ENCODE peak calls at places on chromosomes 3 and 15, in four cellular contexts. One of them, this sample, is unnamed.

GRCh38 chr3:29764603-29765254 is 483.9 kb downstream of the RBMS3 start:
- DNase-seq in CD8-positive, alpha-beta T cell: no peak
- DNase-seq in pancreas: peak; percentile 14
- DNase-seq in astrocyte: peak; percentile 72
- DNase-seq in this sample: no peak

GRCh38 chr3:138418556-138419206 is 15.7 kb upstream of the ESYT3 start:
- DNase-seq in astrocyte: no peak
- DNase-seq in pancreas: no peak
- DNase-seq in CD8-positive, alpha-beta T cell: no peak
- DNase-seq in this sample: no peak

GRCh38 chr3:13416002-13416793 is 3.9 kb downstream of the NUP210 start:
- DNase-seq in CD8-positive, alpha-beta T cell: no peak
- DNase-seq in astrocyte: no peak
- DNase-seq in pancreas: no peak
- DNase-seq in this sample: no peak

GRCh38 chr15:52493968-52494367 is 34.7 kb downstream of the MYO5A start:
- DNase-seq in CD8-positive, alpha-beta T cell: no peak
- DNase-seq in pancreas: no peak
- DNase-seq in astrocyte: no peak
- DNase-seq in this sample: no peak

GRCh38 chr3:151152626-151153025 is 50.4 kb downstream of the GPR171 start:
- DNase-seq in astrocyte: no peak
- DNase-seq in CD8-positive, alpha-beta T cell: no peak
- DNase-seq in pancreas: no peak
- DNase-seq in this sample: no peak

GRCh38 chr15:64623347-64624024 is 151.9 kb downstream of the RBPMS2 start:
- DNase-seq in astrocyte: no peak
- DNase-seq in CD8-positive, alpha-beta T cell: no peak
- DNase-seq in pancreas: no peak
- DNase-seq in this sample: no peak

GRCh38 chr3:117252208-117252607 is 542.6 kb downstream of the TUSC7 start:
- DNase-seq in astrocyte: peak; percentile 26
- DNase-seq in pancreas: no peak
- DNase-seq in CD8-positive, alpha-beta T cell: no peak
- DNase-seq in this sample: no peak

GRCh38 chr15:66995257-66995656 is 70.1 kb upstream of the SMAD3 start:
- DNase-seq in pancreas: no peak
- DNase-seq in CD8-positive, alpha-beta T cell: no peak
- DNase-seq in astrocyte: peak; percentile 47
- DNase-seq in this sample: no peak

GRCh38 chr15:41483115-41483514 is 10.6 kb upstream of the ITPKA start:
- DNase-seq in CD8-positive, alpha-beta T cell: peak; percentile 32
- DNase-seq in pancreas: no peak
- DNase-seq in astrocyte: no peak
- DNase-seq in this sample: no peak

GRCh38 chr3:66098436-66098835 is 59.7 kb upstream of the MAGI1 start:
- DNase-seq in pancreas: no peak
- DNase-seq in CD8-positive, alpha-beta T cell: no peak
- DNase-seq in astrocyte: peak; percentile 70
- DNase-seq in this sample: no peak

GRCh38 chr15:40320931-40321371 is 2.5 kb upstream of the INAFM2 start:
- DNase-seq in pancreas: peak; percentile 56
- DNase-seq in CD8-positive, alpha-beta T cell: peak; percentile 60
- DNase-seq in astrocyte: no peak
- DNase-seq in this sample: peak; percentile 59

GRCh38 chr3:122609798-122610559 is 32.5 kb downstream of the PARP15 start:
- DNase-seq in pancreas: no peak
- DNase-seq in CD8-positive, alpha-beta T cell: no peak
- DNase-seq in astrocyte: peak; percentile 82
- DNase-seq in this sample: no peak

GRCh38 chr15:65906396-65906795 is 37.1 kb downstream of the RAB11A start:
- DNase-seq in pancreas: no peak
- DNase-seq in CD8-positive, alpha-beta T cell: no peak
- DNase-seq in astrocyte: no peak
- DNase-seq in this sample: no peak

GRCh38 chr15:74185949-74186348 is 12.4 kb downstream of the ISLR start:
- DNase-seq in pancreas: no peak
- DNase-seq in astrocyte: no peak
- DNase-seq in CD8-positive, alpha-beta T cell: no peak
- DNase-seq in this sample: no peak

GRCh38 chr15:28131946-28132345 is 32.8 kb upstream of the OCA2 start:
- DNase-seq in astrocyte: no peak
- DNase-seq in CD8-positive, alpha-beta T cell: no peak
- DNase-seq in pancreas: no peak
- DNase-seq in this sample: peak; percentile 52

GRCh38 chr3:143266936-143267335 is 147.4 kb downstream of the CHST2 start:
- DNase-seq in CD8-positive, alpha-beta T cell: no peak
- DNase-seq in astrocyte: no peak
- DNase-seq in pancreas: no peak
- DNase-seq in this sample: no peak

GRCh38 chr15:73051402-73051810 is 857 bp upstream of the NEO1 start:
- DNase-seq in pancreas: no peak
- DNase-seq in CD8-positive, alpha-beta T cell: peak; percentile 9
- DNase-seq in astrocyte: no peak
- DNase-seq in this sample: peak; percentile 85
- H3K27ac ChIP-seq in pancreas: peak overlapping the region; percentile 95
- H3K27ac ChIP-seq in CD8-positive, alpha-beta T cell: peak overlapping the region; percentile 56
- H3K27ac ChIP-seq in astrocyte: peak overlapping the region; percentile 55
- H3K27ac ChIP-seq in this sample: peak overlapping the region; percentile 54

GRCh38 chr3:126548556-126549466 is 9.9 kb downstream of the C3orf22 start:
- DNase-seq in CD8-positive, alpha-beta T cell: no peak
- DNase-seq in astrocyte: no peak
- DNase-seq in pancreas: peak; percentile 1
- DNase-seq in this sample: peak; percentile 56
- H3K4me3 ChIP-seq in CD8-positive, alpha-beta T cell: no peak overlapping the region
- H3K4me3 ChIP-seq in astrocyte: no peak overlapping the region
- H3K4me3 ChIP-seq in pancreas: no peak overlapping the region
- H3K4me3 ChIP-seq in this sample: no peak overlapping the region

GRCh38 chr3:112460519-112460918 is 38.8 kb downstream of the BTLA start:
- DNase-seq in pancreas: no peak
- DNase-seq in astrocyte: no peak
- DNase-seq in CD8-positive, alpha-beta T cell: no peak
- DNase-seq in this sample: no peak
- H3K4me1 ChIP-seq in pancreas: no peaks in the 10 kb centered on the region
- H3K4me1 ChIP-seq in astrocyte: no peaks in the 10 kb centered on the region
- H3K4me1 ChIP-seq in CD8-positive, alpha-beta T cell: peaks cover 52% of the 10 kb centered on the region
- H3K4me1 ChIP-seq in this sample: no peaks in the 10 kb centered on the region

GRCh38 chr3:45397754-45398153 is 9.4 kb downstream of the LARS2 start:
- DNase-seq in CD8-positive, alpha-beta T cell: no peak
- DNase-seq in pancreas: no peak
- DNase-seq in astrocyte: no peak
- DNase-seq in this sample: no peak

GRCh38 chr3:45402138-45402537 is 13.8 kb downstream of the LARS2 start:
- DNase-seq in astrocyte: no peak
- DNase-seq in CD8-positive, alpha-beta T cell: no peak
- DNase-seq in pancreas: no peak
- DNase-seq in this sample: no peak

DNA sequence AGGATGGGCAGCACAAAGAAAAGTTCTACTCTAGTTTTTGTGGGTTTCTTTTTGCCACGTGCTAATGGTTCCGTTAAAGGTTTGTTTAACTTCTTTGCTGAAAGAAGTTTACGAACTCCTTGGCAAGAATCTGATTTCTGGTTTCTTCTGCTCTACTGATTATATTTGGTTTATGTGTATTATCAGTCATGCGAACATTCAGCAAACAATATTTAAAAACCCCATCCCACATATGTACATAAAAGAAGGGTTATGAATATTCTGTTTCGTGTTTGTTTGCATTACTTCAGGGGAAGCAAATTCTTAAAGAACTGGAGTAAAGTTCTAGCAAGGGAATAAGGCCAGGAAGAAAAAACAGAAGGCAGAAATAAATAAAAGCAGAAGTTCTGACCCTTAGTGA is 9.8 kb downstream of the LARS2 start:
- DNase-seq in astrocyte: no peak
- DNase-seq in CD8-positive, alpha-beta T cell: no peak
- DNase-seq in pancreas: no peak
- DNase-seq in this sample: no peak
- H3K27ac ChIP-seq in astrocyte: no peak overlapping the region
- H3K27ac ChIP-seq in CD8-positive, alpha-beta T cell: no peak overlapping the region
- H3K27ac ChIP-seq in pancreas: no peak overlapping the region
- H3K27ac ChIP-seq in this sample: no peak overlapping the region

GRCh38 chr15:101611580-101612299 is 40.4 kb downstream of the TM2D3 start:
- DNase-seq in CD8-positive, alpha-beta T cell: no peak
- DNase-seq in pancreas: no peak
- DNase-seq in astrocyte: no peak
- DNase-seq in this sample: no peak

GRCh38 chr15:101614001-101614585 is 38.1 kb downstream of the TM2D3 start:
- DNase-seq in CD8-positive, alpha-beta T cell: no peak
- DNase-seq in pancreas: no peak
- DNase-seq in astrocyte: no peak
- DNase-seq in this sample: no peak

GRCh38 chr15:101614761-101615160 is 37.4 kb downstream of the TM2D3 start:
- DNase-seq in astrocyte: no peak
- DNase-seq in CD8-positive, alpha-beta T cell: no peak
- DNase-seq in pancreas: no peak
- DNase-seq in this sample: no peak

GRCh38 chr15:101612676-101613075 is 39.5 kb downstream of the TM2D3 start:
- DNase-seq in astrocyte: no peak
- DNase-seq in CD8-positive, alpha-beta T cell: no peak
- DNase-seq in pancreas: no peak
- DNase-seq in this sample: no peak

DNA sequence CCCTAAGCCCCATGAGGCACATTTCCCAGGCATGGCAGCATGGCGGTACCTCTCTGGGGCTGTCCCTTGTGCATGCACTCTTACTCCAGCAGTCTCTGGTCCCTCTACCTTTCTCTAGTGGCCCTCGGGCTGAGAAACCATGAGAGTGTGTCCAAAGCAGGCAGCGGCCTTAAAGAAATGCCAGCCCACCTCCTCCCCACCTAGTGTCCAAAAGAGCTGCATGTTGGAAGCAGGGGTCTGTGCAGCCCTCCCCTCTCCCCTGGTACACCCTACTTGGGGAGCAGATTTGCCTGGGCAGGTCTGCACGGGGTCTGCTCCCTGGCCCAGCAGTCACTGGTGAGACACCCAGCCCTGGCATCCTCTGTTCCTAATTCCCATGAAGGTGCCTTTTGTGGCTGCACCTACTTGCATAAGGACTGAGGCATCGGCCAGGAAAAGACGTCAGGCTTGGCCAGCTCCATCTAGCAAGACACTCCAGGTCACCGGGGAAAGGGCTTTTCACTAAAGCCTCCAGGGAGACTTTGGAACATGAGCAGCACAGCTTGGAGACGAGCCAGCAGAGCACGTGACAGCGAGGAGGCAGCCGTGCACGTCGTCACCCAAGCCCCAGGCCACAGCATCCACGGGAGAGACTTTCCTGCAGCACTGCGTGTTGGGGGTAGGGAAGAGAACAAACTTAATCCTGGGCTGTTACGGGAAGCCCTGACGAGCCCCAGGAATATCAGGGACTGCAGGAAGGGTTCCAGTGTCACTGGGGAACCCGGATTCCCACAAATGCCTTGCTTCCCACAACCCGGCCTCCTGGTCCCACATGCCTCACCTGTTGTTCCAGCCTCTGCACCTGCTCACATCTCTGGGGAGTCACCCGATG is 38.8 kb downstream of the TM2D3 start:
- DNase-seq in CD8-positive, alpha-beta T cell: no peak
- DNase-seq in astrocyte: no peak
- DNase-seq in pancreas: peak; percentile 61
- DNase-seq in this sample: peak; percentile 91
- H3K4me3 ChIP-seq in CD8-positive, alpha-beta T cell: no peak overlapping the region
- H3K4me3 ChIP-seq in astrocyte: no peak overlapping the region
- H3K4me3 ChIP-seq in pancreas: no peak overlapping the region
- H3K4me3 ChIP-seq in this sample: no peak overlapping the region

GRCh38 chr15:90822204-90822955 is 46.0 kb upstream of the FURIN start:
- DNase-seq in pancreas: no peak
- DNase-seq in CD8-positive, alpha-beta T cell: no peak
- DNase-seq in astrocyte: no peak
- DNase-seq in this sample: no peak

GRCh38 chr15:90819850-90820249 is 48.5 kb upstream of the FURIN start:
- DNase-seq in astrocyte: no peak
- DNase-seq in CD8-positive, alpha-beta T cell: no peak
- DNase-seq in pancreas: no peak
- DNase-seq in this sample: no peak

GRCh38 chr15:90818251-90819210 is 49.9 kb upstream of the FURIN start:
- DNase-seq in astrocyte: no peak
- DNase-seq in CD8-positive, alpha-beta T cell: peak; percentile 35
- DNase-seq in pancreas: no peak
- DNase-seq in this sample: no peak

GRCh38 chr15:90819390-90819789 is 49.0 kb upstream of the FURIN start:
- DNase-seq in astrocyte: no peak
- DNase-seq in pancreas: peak; percentile 82
- DNase-seq in CD8-positive, alpha-beta T cell: no peak
- DNase-seq in this sample: no peak

GRCh38 chr15:90820481-90820880 is 47.9 kb upstream of the FURIN start:
- DNase-seq in CD8-positive, alpha-beta T cell: no peak
- DNase-seq in pancreas: no peak
- DNase-seq in astrocyte: no peak
- DNase-seq in this sample: no peak
- H3K4me1 ChIP-seq in CD8-positive, alpha-beta T cell: peaks cover 21% of the 10 kb centered on the region
- H3K4me1 ChIP-seq in pancreas: peaks cover 20% of the 10 kb centered on the region
- H3K4me1 ChIP-seq in astrocyte: no peaks in the 10 kb centered on the region
- H3K4me1 ChIP-seq in this sample: no peaks in the 10 kb centered on the region

GRCh38 chr3:108546692-108547091 is 36.3 kb upstream of the MYH15 start:
- DNase-seq in pancreas: no peak
- DNase-seq in CD8-positive, alpha-beta T cell: no peak
- DNase-seq in astrocyte: no peak
- DNase-seq in this sample: no peak

GRCh38 chr3:108548886-108549285 is 38.5 kb upstream of the MYH15 start:
- DNase-seq in CD8-positive, alpha-beta T cell: no peak
- DNase-seq in astrocyte: no peak
- DNase-seq in pancreas: no peak
- DNase-seq in this sample: no peak

GRCh38 chr3:108548304-108548703 is 37.9 kb upstream of the MYH15 start:
- DNase-seq in pancreas: no peak
- DNase-seq in astrocyte: no peak
- DNase-seq in CD8-positive, alpha-beta T cell: no peak
- DNase-seq in this sample: no peak

GRCh38 chr3:108546249-108546648 is 35.9 kb upstream of the MYH15 start:
- DNase-seq in CD8-positive, alpha-beta T cell: no peak
- DNase-seq in astrocyte: peak; percentile 7
- DNase-seq in pancreas: no peak
- DNase-seq in this sample: no peak
- H3K27ac ChIP-seq in CD8-positive, alpha-beta T cell: no peak overlapping the region
- H3K27ac ChIP-seq in astrocyte: no peak overlapping the region
- H3K27ac ChIP-seq in pancreas: no peak overlapping the region
- H3K27ac ChIP-seq in this sample: no peak overlapping the region

DNA sequence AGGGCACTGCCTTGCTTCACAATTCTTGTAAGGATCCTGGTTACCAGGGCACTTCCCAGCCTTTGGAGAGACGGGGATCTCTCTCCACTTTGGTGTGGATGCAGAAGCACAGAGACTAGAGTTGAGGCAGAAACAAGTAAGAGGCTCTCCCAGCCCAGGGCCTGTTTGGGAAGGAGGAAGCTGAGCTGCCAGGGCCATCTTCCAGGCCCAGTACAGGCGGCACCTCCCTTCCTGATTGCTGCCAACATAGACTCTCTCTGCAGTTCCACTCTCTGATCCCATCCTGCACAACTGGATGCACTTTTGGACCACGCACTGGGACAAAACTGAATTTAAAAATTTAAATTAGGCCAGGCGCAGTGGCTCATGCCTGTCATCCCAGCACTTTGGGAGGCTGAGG is 16.1 kb upstream of the NRROS start:
- DNase-seq in astrocyte: no peak
- DNase-seq in pancreas: no peak
- DNase-seq in CD8-positive, alpha-beta T cell: no peak
- DNase-seq in this sample: peak; percentile 65
- H3K4me3 ChIP-seq in astrocyte: no peak overlapping the region
- H3K4me3 ChIP-seq in pancreas: no peak overlapping the region
- H3K4me3 ChIP-seq in CD8-positive, alpha-beta T cell: no peak overlapping the region
- H3K4me3 ChIP-seq in this sample: no peak overlapping the region

This sample was measured in aorta.